ENCODE peak calls at places on chromosomes 6 and 20, in eight cellular contexts. Z, G, N, I, E, B, P and Q are unnamed samples.

GRCh38 chr6:57265755-57266221 is 43.7 kb upstream of the RAB23 start:
- DNase-seq in Z (no peak), G (no peak), N (no peak), I (no peak), E (no peak), B (no peak), P (peak; percentile 64), Q (no peak)

GRCh38 chr6:123589317-123589716 is 47.4 kb downstream of the TRDN start:
- DNase-seq in Z (no peak), G (no peak), N (no peak), I (no peak), E (no peak), B (no peak), P (no peak), Q (no peak)

GRCh38 chr20:14711681-14712080 is 374.3 kb upstream of the FLRT3 start:
- DNase-seq in Z (no peak), G (no peak), N (no peak), I (no peak), E (no peak), B (no peak), P (peak; percentile 1), Q (no peak)

GRCh38 chr20:4332466-4332865 is 317.1 kb upstream of the RNF24 start:
- DNase-seq in Z (no peak), G (no peak), N (no peak), I (no peak), E (no peak), B (no peak), P (no peak), Q (no peak)

GRCh38 chr6:14068133-14068532 is 49.4 kb upstream of the CD83 start:
- DNase-seq in Z (no peak), G (no peak), N (peak; percentile 33), I (no peak), E (no peak), B (no peak), P (peak; percentile 84), Q (no peak)

GRCh38 chr6:47252636-47253035 is 57.1 kb downstream of the TNFRSF21 start:
- DNase-seq in Z (no peak), G (no peak), N (no peak), I (no peak), E (no peak), B (no peak), P (no peak), Q (no peak)

GRCh38 chr20:39258253-39258652 is 296.1 kb downstream of the DHX35 start:
- DNase-seq in Z (no peak), G (no peak), N (no peak), I (no peak), E (no peak), B (no peak), P (no peak), Q (no peak)

GRCh38 chr20:23995905-23996666 is 7.5 kb upstream of the GGTLC1 start:
- DNase-seq in Z (peak; percentile 40), G (no peak), N (peak; percentile 27), I (peak; percentile 47), E (peak; percentile 73), B (no peak), P (peak; percentile 31), Q (peak; percentile 63)

GRCh38 chr6:33202799-33203198 is 1.7 kb upstream of the HSD17B8 start:
- DNase-seq in Z (no peak), G (peak; percentile 30), N (no peak), I (no peak), E (no peak), B (no peak), P (no peak), Q (no peak)

GRCh38 chr20:59010995-59011873 is 4.2 kb upstream of the CTSZ start:
- DNase-seq in Z (no peak), G (no peak), N (peak; percentile 89), I (peak; percentile 62), E (no peak), B (no peak), P (peak; percentile 96), Q (no peak)

GRCh38 chr20:39823239-39823638 is 861.1 kb downstream of the DHX35 start:
- DNase-seq in Z (no peak), G (no peak), N (no peak), I (no peak), E (no peak), B (no peak), P (peak; percentile 93), Q (no peak)

GRCh38 chr6:169701218-169701952 is 444 bp downstream of the WDR27 start:
- DNase-seq in Z (no peak), G (no peak), N (no peak), I (no peak), E (peak; percentile 29), B (no peak), P (no peak), Q (no peak)

GRCh38 chr20:60862601-60863000 is 389.5 kb upstream of the CDH4 start:
- DNase-seq in Z (no peak), G (no peak), N (no peak), I (no peak), E (no peak), B (no peak), P (no peak), Q (no peak)

GRCh38 chr20:26209171-26209941 is 512.7 kb upstream of the ZNF337 start:
- DNase-seq in Z (no peak), G (peak; percentile 47), N (no peak), I (no peak), E (peak; percentile 15), B (no peak), P (peak; percentile 77), Q (peak; percentile 30)